ENCODE peak calls at places on chromosomes 11 and 22, in ten cellular contexts. Z is HEK293T; K is AG04450; D is stimulated activated CD8-positive, alpha-beta memory T cell treated with anti-CD3 and anti-CD28 coated beads, Interleukin-15, amount 100 ng/mL, for 4 hours; I is activated T-cell treated with anti-CD3 and anti-CD28 coated beads for 1 hour; W is NCI-H1105; U is stimulated activated CD4-positive, alpha-beta T cell treated with anti-CD3 and anti-CD28 coated beads, Interleukin-1b, Interleukin-23, amount 100 ng/mL, for 4 hours; Q is T follicular helper cell; S is fibroblast of mammary gland; V is SK-N-SH. F is an unnamed sample.

GRCh38 chr11:93116641-93117577 is 80.9 kb downstream of the SLC36A4 start:
- DNase-seq in Z (no peak), K (no peak), D (no peak), I (no peak), W (no peak), U (no peak), Q (no peak), S (no peak), V (no peak), F (no peak)

GRCh38 chr22:22927888-22928665 is 40.5 kb downstream of the IGLL5 start:
- DNase-seq in Z (no peak), K (no peak), D (no peak), I (no peak), W (no peak), U (no peak), Q (no peak), S (no peak), V (no peak), F (no peak)

GRCh38 chr11:45280449-45280848 is 5.7 kb downstream of the SYT13 start:
- DNase-seq in Z (no peak), K (no peak), D (no peak), I (no peak), W (no peak), U (no peak), Q (no peak), S (no peak), V (no peak), F (peak)

GRCh38 chr11:36622431-36623136 is 24.5 kb upstream of the RAG2 start:
- DNase-seq in Z (peak), K (peak), D (no peak), I (no peak), W (no peak), U (no peak), Q (no peak), S (peak), V (peak), F (no peak)

GRCh38 chr22:46349681-46350080 is 14.2 kb downstream of the TRMU start:
- DNase-seq in Z (no peak), K (no peak), D (no peak), I (no peak), W (no peak), U (no peak), Q (no peak), S (no peak), V (no peak), F (no peak)

GRCh38 chr11:44709966-44710365 is 16.8 kb upstream of the TSPAN18 start:
- DNase-seq in Z (no peak), K (no peak), D (no peak), I (no peak), W (no peak), U (no peak), Q (no peak), S (peak), V (no peak), F (no peak)

GRCh38 chr11:134050541-134051383 is 18.1 kb upstream of the JAM3 start:
- DNase-seq in Z (peak), K (no peak), D (peak), I (peak), W (peak), U (peak), Q (peak), S (peak), V (peak), F (peak)

GRCh38 chr11:85974126-85974525 is 94.8 kb downstream of the PICALM start:
- DNase-seq in Z (no peak), K (no peak), D (no peak), I (no peak), W (no peak), U (no peak), Q (no peak), S (peak), V (no peak), F (no peak)

GRCh38 chr11:41660585-41660984 is 201.1 kb upstream of the LRRC4C start:
- DNase-seq in Z (peak), K (no peak), D (no peak), I (no peak), W (no peak), U (no peak), Q (no peak), S (no peak), V (no peak), F (no peak)

GRCh38 chr11:27524155-27524554 is 17.6 kb upstream of the LIN7C start:
- DNase-seq in Z (no peak), K (no peak), D (no peak), I (no peak), W (no peak), U (no peak), Q (no peak), S (peak), V (peak), F (no peak)

GRCh38 chr11:112652786-112653390 is 308.3 kb upstream of the NCAM1 start:
- DNase-seq in Z (no peak), K (no peak), D (no peak), I (no peak), W (no peak), U (no peak), Q (no peak), S (peak), V (no peak), F (no peak)

GRCh38 chr11:70662691-70663098 is 264.4 kb downstream of the CTTN start:
- DNase-seq in Z (no peak), K (no peak), D (no peak), I (no peak), W (no peak), U (no peak), Q (no peak), S (no peak), V (peak), F (no peak)

GRCh38 chr22:48091656-48092223 is 1329.3 kb downstream of the TBC1D22A start:
- DNase-seq in Z (no peak), K (no peak), D (no peak), I (no peak), W (no peak), U (no peak), Q (no peak), S (no peak), V (no peak), F (no peak)

GRCh38 chr11:5994791-5995190 is 8.0 kb upstream of the OR52L1 start:
- DNase-seq in Z (no peak), K (no peak), D (no peak), I (no peak), W (no peak), U (no peak), Q (no peak), S (no peak), V (no peak), F (no peak)

GRCh38 chr22:30871391-30872281 is 96.9 kb downstream of the MORC2 start:
- DNase-seq in Z (no peak), K (no peak), D (no peak), I (no peak), W (no peak), U (no peak), Q (no peak), S (no peak), V (peak), F (no peak)

GRCh38 chr22:39242809-39243442 is 1.9 kb downstream of the PDGFB start:
- DNase-seq in Z (no peak), K (no peak), D (no peak), I (no peak), W (peak), U (no peak), Q (peak), S (no peak), V (no peak), F (peak)

GRCh38 chr22:49553518-49554295 is 274.0 kb downstream of the BRD1 start:
- DNase-seq in Z (no peak), K (no peak), D (no peak), I (no peak), W (no peak), U (no peak), Q (no peak), S (no peak), V (no peak), F (no peak)

GRCh38 chr22:20741634-20742581 is 32.0 kb upstream of the SERPIND1 start:
- DNase-seq in Z (peak), K (no peak), D (no peak), I (peak), W (peak), U (peak), Q (peak), S (peak), V (peak), F (no peak)

GRCh38 chr11:117933930-117934329 is 4.7 kb upstream of the TMPRSS13 start:
- DNase-seq in Z (no peak), K (no peak), D (no peak), I (no peak), W (no peak), U (no peak), Q (no peak), S (no peak), V (no peak), F (no peak)

GRCh38 chr11:118109231-118109630 is 22.5 kb upstream of the SMIM35 start:
- DNase-seq in Z (no peak), K (no peak), D (no peak), I (no peak), W (no peak), U (no peak), Q (no peak), S (peak), V (no peak), F (no peak)

GRCh38 chr22:48305726-48306235 is 1521.9 kb downstream of the BRD1 start:
- DNase-seq in Z (no peak), K (no peak), D (no peak), I (no peak), W (no peak), U (no peak), Q (no peak), S (no peak), V (no peak), F (no peak)

GRCh38 chr11:83124631-83125424 is 32.1 kb upstream of the PCF11 start:
- DNase-seq in Z (no peak), K (no peak), D (no peak), I (no peak), W (no peak), U (no peak), Q (no peak), S (no peak), V (no peak), F (no peak)

GRCh38 chr11:12765428-12765827 is 91.2 kb downstream of the TEAD1 start:
- DNase-seq in Z (no peak), K (peak), D (no peak), I (no peak), W (peak), U (no peak), Q (no peak), S (peak), V (no peak), F (no peak)

GRCh38 chr11:72230764-72231365 is 6.3 kb downstream of the INPPL1 start:
- DNase-seq in Z (no peak), K (no peak), D (no peak), I (no peak), W (no peak), U (no peak), Q (no peak), S (no peak), V (no peak), F (no peak)

GRCh38 chr11:12803086-12803826 is 129.0 kb downstream of the TEAD1 start:
- DNase-seq in Z (no peak), K (no peak), D (no peak), I (no peak), W (no peak), U (no peak), Q (no peak), S (peak), V (no peak), F (no peak)

GRCh38 chr22:43002198-43002577 is 12.8 kb downstream of the PACSIN2 start:
- DNase-seq in Z (no peak), K (peak), D (no peak), I (no peak), W (no peak), U (no peak), Q (no peak), S (peak), V (no peak), F (no peak)

GRCh38 chr11:28339488-28339887 is 231.3 kb downstream of the METTL15 start:
- DNase-seq in Z (no peak), K (no peak), D (no peak), I (no peak), W (no peak), U (no peak), Q (no peak), S (no peak), V (no peak), F (no peak)

GRCh38 chr22:30212996-30213441 is 33.5 kb downstream of the LIF start:
- DNase-seq in Z (no peak), K (no peak), D (no peak), I (no peak), W (no peak), U (no peak), Q (no peak), S (peak), V (peak), F (no peak)

GRCh38 chr11:9765320-9766101 is 101.6 kb downstream of the SWAP70 start:
- DNase-seq in Z (no peak), K (peak), D (no peak), I (no peak), W (no peak), U (no peak), Q (no peak), S (peak), V (no peak), F (no peak)

GRCh38 chr11:35077709-35078695 is 61.0 kb upstream of the CD44 start:
- DNase-seq in Z (no peak), K (no peak), D (no peak), I (no peak), W (no peak), U (no peak), Q (peak), S (peak), V (no peak), F (no peak)

GRCh38 chr11:115269193-115269592 is 235.0 kb downstream of the CADM1 start:
- DNase-seq in Z (no peak), K (no peak), D (no peak), I (no peak), W (no peak), U (no peak), Q (no peak), S (no peak), V (no peak), F (no peak)

GRCh38 chr22:38471237-38471636 is 3.3 kb downstream of the KDELR3 start:
- DNase-seq in Z (no peak), K (no peak), D (no peak), I (no peak), W (no peak), U (no peak), Q (no peak), S (no peak), V (no peak), F (no peak)

GRCh38 chr22:25027959-25028840 is 75.7 kb downstream of the KIAA1671 start:
- DNase-seq in Z (peak), K (no peak), D (no peak), I (no peak), W (no peak), U (peak), Q (no peak), S (no peak), V (peak), F (no peak)